ENCODE peak calls at places on chromosomes 11 and 22, in seven cellular contexts. C, G, U, L, O, P and S are unnamed samples.

GRCh38 chr11:130414107-130415088 is 14.0 kb downstream of the ADAMTS8 start:
- DNase-seq in C (no peak), G (no peak), U (no peak), L (no peak), O (no peak), P (no peak), S (peak; percentile 49)

GRCh38 chr11:104332110-104332509 is 168.2 kb upstream of the PDGFD start:
- DNase-seq in C (no peak), G (peak; percentile 32), U (no peak), L (peak; percentile 17), O (peak; percentile 39), P (peak; percentile 30), S (no peak)

GRCh38 chr11:92329137-92329536 is 104.5 kb downstream of the FAT3 start:
- DNase-seq in C (no peak), G (no peak), U (no peak), L (no peak), O (no peak), P (no peak), S (no peak)

GRCh38 chr11:28618426-28618825 is 510.2 kb downstream of the METTL15 start:
- DNase-seq in C (no peak), G (no peak), U (no peak), L (no peak), O (no peak), P (no peak), S (peak; percentile 52)

GRCh38 chr11:20452585-20452984 is 65.1 kb downstream of the PRMT3 start:
- DNase-seq in C (no peak), G (no peak), U (no peak), L (no peak), O (no peak), P (no peak), S (no peak)

GRCh38 chr11:86673872-86674750 is 1.7 kb upstream of the ME3 start:
- DNase-seq in C (no peak), G (no peak), U (no peak), L (no peak), O (no peak), P (no peak), S (no peak)

GRCh38 chr22:19586922-19587684 is 62.9 kb upstream of the CLDN5 start:
- DNase-seq in C (no peak), G (no peak), U (no peak), L (no peak), O (no peak), P (no peak), S (no peak)

GRCh38 chr11:70826541-70826943 is 425.8 kb downstream of the SHANK2 start:
- DNase-seq in C (no peak), G (no peak), U (peak; percentile 13), L (peak; percentile 14), O (no peak), P (no peak), S (no peak)

GRCh38 chr11:5767056-5767455 is 13.0 kb downstream of the OR52N4 start:
- DNase-seq in C (no peak), G (no peak), U (no peak), L (no peak), O (no peak), P (no peak), S (no peak)

GRCh38 chr11:26753738-26754504 is 32.1 kb upstream of the SLC5A12 start:
- DNase-seq in C (no peak), G (peak; percentile 27), U (peak; percentile 49), L (peak; percentile 54), O (no peak), P (peak; percentile 62), S (peak; percentile 14)

GRCh38 chr11:43579171-43579918 is 101.2 kb upstream of the HSD17B12 start:
- DNase-seq in C (no peak), G (no peak), U (no peak), L (no peak), O (no peak), P (peak; percentile 67), S (peak; percentile 35)

GRCh38 chr11:61392991-61393595 is 706 bp downstream of the TMEM216 start:
- DNase-seq in C (no peak), G (no peak), U (no peak), L (no peak), O (no peak), P (peak; percentile 28), S (no peak)

GRCh38 chr22:42620084-42620483 is 5.4 kb upstream of the POLDIP3 start:
- DNase-seq in C (no peak), G (no peak), U (no peak), L (no peak), O (no peak), P (no peak), S (no peak)
- H3K4me1 ChIP-seq in C (peaks cover 59% of the 10 kb centered on the region), G (peaks cover 68% of the 10 kb centered on the region), U (peaks cover 26% of the 10 kb centered on the region), L (peaks cover 25% of the 10 kb centered on the region), O (peaks cover 9% of the 10 kb centered on the region), P (peaks cover 14% of the 10 kb centered on the region), S (peaks cover 16% of the 10 kb centered on the region)

DNA sequence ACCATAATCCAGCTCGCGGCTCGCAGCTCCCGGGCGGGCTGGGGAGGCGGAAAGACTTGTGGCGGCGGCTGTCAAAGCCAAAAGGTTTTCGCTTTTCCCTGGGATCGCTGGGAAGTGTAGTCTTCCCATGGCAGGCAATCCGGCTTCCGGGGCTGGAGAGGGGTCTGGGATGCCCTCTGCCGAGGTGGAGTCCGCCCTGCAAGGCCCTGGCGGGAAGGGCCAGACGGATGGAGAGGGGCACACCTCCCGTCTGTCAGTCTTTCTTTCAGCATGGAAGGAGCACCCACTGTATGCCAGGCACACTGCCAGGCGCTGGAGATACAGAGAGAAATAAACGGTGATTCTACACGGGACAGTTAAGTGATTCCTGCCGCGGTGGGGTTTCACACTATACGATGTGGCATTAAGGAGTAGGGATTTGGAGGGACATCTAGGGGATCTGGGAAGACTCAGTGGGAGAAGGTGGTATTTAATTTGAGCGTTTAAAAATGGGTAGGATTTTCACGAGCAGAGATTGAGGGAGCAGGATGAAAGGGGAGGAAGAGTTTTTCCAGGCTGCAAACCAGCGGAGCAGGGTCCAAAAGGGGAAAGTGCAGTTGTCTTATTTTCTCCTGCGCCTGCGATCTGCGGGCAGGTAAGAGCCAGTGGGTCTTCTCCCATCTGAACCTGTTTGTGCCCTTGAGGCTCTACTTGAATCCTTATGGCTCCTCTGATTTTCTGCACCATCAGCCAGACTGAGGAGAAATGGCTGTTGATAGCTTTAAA is at the start of gene BACE1:
- DNase-seq in C (peak; percentile 84), G (peak; percentile 77), U (peak; percentile 71), L (peak; percentile 84), O (peak; percentile 72), P (peak; percentile 81), S (peak; percentile 46)
- TF ChIP-seq CTCF in C (peak; percentile 45), G (peak; percentile 3), U (no peak), L (peak; percentile 22), O (peak; percentile 69), P (peak; percentile 20), S (peak; percentile 56)

GRCh38 chr11:567629-568258 is 7.0 kb downstream of the RASSF7 start:
- DNase-seq in C (no peak), G (no peak), U (no peak), L (peak; percentile 29), O (no peak), P (no peak), S (no peak)
- H3K27ac ChIP-seq in C (peak overlapping the region; percentile 99), G (peak overlapping the region; percentile 92), U (peak overlapping the region; percentile 77), L (peak overlapping the region; percentile 72), O (no peak overlapping the region), P (peak overlapping the region; percentile 97), S (no peak overlapping the region)

GRCh38 chr11:118633319-118633690 is 25.9 kb downstream of the PHLDB1 start:
- DNase-seq in C (no peak), G (no peak), U (no peak), L (no peak), O (no peak), P (no peak), S (no peak)

GRCh38 chr11:118631109-118631508 is 23.7 kb downstream of the PHLDB1 start:
- DNase-seq in C (no peak), G (no peak), U (no peak), L (no peak), O (no peak), P (no peak), S (no peak)

GRCh38 chr11:118629761-118630661 is 22.6 kb downstream of the PHLDB1 start:
- DNase-seq in C (no peak), G (peak; percentile 78), U (no peak), L (no peak), O (no peak), P (no peak), S (peak; percentile 72)

GRCh38 chr11:118632577-118633318 is 25.3 kb downstream of the PHLDB1 start:
- DNase-seq in C (no peak), G (no peak), U (no peak), L (no peak), O (no peak), P (no peak), S (no peak)

DNA sequence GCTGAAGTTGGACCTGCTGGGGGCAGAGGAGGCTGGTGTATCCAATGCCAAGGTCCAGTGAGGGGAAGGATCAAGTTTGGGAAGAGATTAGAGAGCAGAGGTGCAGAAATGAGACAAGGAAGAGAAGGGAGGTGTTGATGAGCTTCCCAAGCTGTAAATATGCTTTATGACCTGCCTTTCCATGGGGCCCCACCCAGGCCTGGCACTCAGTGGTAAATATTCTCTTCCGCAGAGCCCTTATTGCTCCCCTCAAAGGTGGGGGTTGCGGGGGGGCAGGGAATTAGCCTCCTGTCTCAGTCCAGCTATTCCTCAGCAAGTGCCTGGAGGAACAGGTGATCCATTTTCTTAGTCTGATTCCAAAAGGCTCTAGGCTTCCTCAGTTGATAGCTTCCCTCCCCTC is 24.1 kb downstream of the PHLDB1 start:
- DNase-seq in C (no peak), G (no peak), U (no peak), L (no peak), O (no peak), P (no peak), S (no peak)
- H3K4me1 ChIP-seq in C (peaks cover 100% of the 10 kb centered on the region), G (peaks cover 65% of the 10 kb centered on the region), U (peaks cover 9% of the 10 kb centered on the region), L (peaks cover 37% of the 10 kb centered on the region), O (peaks cover 21% of the 10 kb centered on the region), P (peaks cover 3% of the 10 kb centered on the region), S (peaks cover 16% of the 10 kb centered on the region)

GRCh38 chr11:1825039-1825740 is 9.6 kb upstream of the SYT8 start:
- DNase-seq in C (peak; percentile 50), G (peak; percentile 70), U (no peak), L (peak; percentile 72), O (peak; percentile 78), P (peak; percentile 70), S (no peak)
- TF ChIP-seq CTCF in C (peak; percentile 54), G (peak; percentile 37), U (peak; percentile 12), L (peak; percentile 62), O (peak; percentile 90), P (peak; percentile 72), S (peak; percentile 64)

DNA sequence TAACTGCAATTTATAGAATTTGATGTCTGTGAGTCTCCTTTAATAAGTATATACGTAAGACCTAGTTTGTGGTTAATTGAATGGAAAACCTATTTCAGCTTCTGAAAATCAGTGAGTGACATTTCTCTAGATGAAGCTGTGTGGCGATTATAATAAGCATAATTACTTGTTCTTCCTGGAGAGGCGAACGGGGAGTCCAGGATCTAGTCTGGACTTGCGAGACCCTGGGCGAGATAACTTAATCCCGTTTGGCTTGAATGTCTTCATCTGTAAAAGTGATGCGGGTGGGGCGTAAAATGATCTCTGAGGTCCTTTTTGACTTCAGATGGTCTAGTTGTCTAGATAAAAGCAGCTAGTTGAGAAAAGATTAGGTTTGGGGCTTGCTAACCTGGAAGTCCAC is 1.1 kb downstream of the PRRG4 start:
- DNase-seq in C (no peak), G (no peak), U (peak; percentile 18), L (no peak), O (no peak), P (no peak), S (peak; percentile 47)
- H3K27ac ChIP-seq in C (no peak overlapping the region), G (no peak overlapping the region), U (peak overlapping the region; percentile 87), L (peak overlapping the region; percentile 90), O (no peak overlapping the region), P (no peak overlapping the region), S (peak overlapping the region; percentile 92)

GRCh38 chr11:10373340-10373739 is 68.5 kb downstream of the ADM start:
- DNase-seq in C (no peak), G (no peak), U (no peak), L (no peak), O (no peak), P (no peak), S (no peak)
- H3K4me1 ChIP-seq in C (peaks cover 18% of the 10 kb centered on the region), G (peaks cover 25% of the 10 kb centered on the region), U (no peaks in the 10 kb centered on the region), L (no peaks in the 10 kb centered on the region), O (no peaks in the 10 kb centered on the region), P (no peaks in the 10 kb centered on the region), S (peaks cover 7% of the 10 kb centered on the region)